ENCODE peak calls at places on chromosomes 5 and 9, in nine cellular contexts. S is spleen; J is OCI-M1; Q is stimulated activated CD4-positive, alpha-beta T cell treated with anti-CD3 and anti-CD28 coated beads, Interleukin-1b, Interleukin-23, amount 100 ng/mL, for 4 hours; B is dorsolateral prefrontal cortex; T is HuH-7.5; M is GM12891; W is H4; X is NCI-H1417. F is an unnamed sample.

GRCh38 chr9:123105490-123105889 is 72.0 kb downstream of the GPR21 start:
- DNase-seq in S (no peak), B (no peak), M (no peak), T (no peak), X (no peak), J (no peak), Q (no peak), W (no peak), F (no peak)

GRCh38 chr5:150510460-150511263 is 2.7 kb downstream of the NDST1 start:
- DNase-seq in T (peak), Q (no peak), S (no peak), M (no peak), J (no peak), X (no peak), B (no peak), W (no peak), F (no peak)

GRCh38 chr9:130627051-130627450 is 37.3 kb upstream of the PRDM12 start:
- DNase-seq in S (no peak), M (no peak), B (peak), J (no peak), Q (no peak), W (no peak), T (no peak), X (no peak), F (no peak)

GRCh38 chr9:2155966-2156365 is 140.8 kb downstream of the SMARCA2 start:
- DNase-seq in M (no peak), X (no peak), Q (no peak), B (no peak), T (no peak), W (no peak), J (no peak), S (no peak), F (no peak)

GRCh38 chr9:102867488-102867887 is 127.6 kb upstream of the CYLC2 start:
- DNase-seq in X (no peak), Q (no peak), W (peak), S (no peak), J (peak), T (no peak), B (no peak), M (no peak), F (no peak)

GRCh38 chr9:6910032-6910431 is 152.3 kb downstream of the KDM4C start:
- DNase-seq in T (no peak), M (no peak), W (no peak), B (no peak), Q (no peak), X (peak), S (no peak), J (peak), F (no peak)

GRCh38 chr9:114156311-114156657 is 947 bp downstream of the COL27A1 start:
- DNase-seq in S (no peak), T (no peak), X (no peak), W (peak), B (no peak), Q (no peak), M (no peak), J (no peak), F (no peak)

GRCh38 chr5:61827445-61827975 is 478.5 kb upstream of the KIF2A start:
- DNase-seq in S (no peak), B (no peak), Q (no peak), J (no peak), W (no peak), M (no peak), X (no peak), T (no peak), F (no peak)

GRCh38 chr9:127055745-127056402 is 66.6 kb downstream of the ANGPTL2 start:
- DNase-seq in S (no peak), W (no peak), X (no peak), T (no peak), Q (no peak), M (no peak), J (no peak), B (peak), F (no peak)

GRCh38 chr9:117715411-117715989 is 11.3 kb downstream of the TLR4 start:
- DNase-seq in J (no peak), W (no peak), Q (no peak), B (no peak), M (no peak), T (no peak), X (no peak), S (no peak), F (no peak)

GRCh38 chr5:56663523-56663922 is 151.8 kb upstream of the MAP3K1 start:
- DNase-seq in M (no peak), Q (no peak), S (no peak), J (no peak), X (no peak), T (no peak), W (no peak), B (no peak), F (no peak)

GRCh38 chr5:148957591-148958202 is 105.2 kb downstream of the SH3TC2 start:
- DNase-seq in M (peak), S (peak), W (no peak), B (no peak), X (peak), T (no peak), Q (peak), J (peak), F (peak)

GRCh38 chr5:171667341-171668096 is 118.1 kb upstream of the SMIM23 start:
- DNase-seq in S (no peak), B (no peak), X (no peak), T (no peak), W (peak), Q (no peak), J (no peak), M (no peak), F (no peak)

GRCh38 chr5:154503698-154504039 is 25.6 kb upstream of the HAND1 start:
- DNase-seq in T (no peak), W (no peak), Q (no peak), J (no peak), X (no peak), S (no peak), B (no peak), M (no peak), F (no peak)

GRCh38 chr5:73969195-73970059 is 343.4 kb downstream of the ARHGEF28 start:
- DNase-seq in X (no peak), J (no peak), W (no peak), B (no peak), T (no peak), M (no peak), Q (no peak), S (no peak), F (no peak)

GRCh38 chr9:13268469-13268868 is 11.0 kb downstream of the MPDZ start:
- DNase-seq in B (no peak), W (peak), Q (no peak), S (no peak), M (no peak), J (peak), X (no peak), T (no peak), F (no peak)

GRCh38 chr5:146731909-146732659 is 146.5 kb downstream of the PPP2R2B start:
- DNase-seq in S (no peak), X (no peak), W (peak), B (no peak), T (no peak), M (no peak), Q (no peak), J (no peak), F (no peak)

GRCh38 chr5:2617461-2617860 is 134.0 kb downstream of the IRX2 start:
- DNase-seq in W (no peak), J (no peak), Q (no peak), S (no peak), B (no peak), M (no peak), X (no peak), T (no peak), F (no peak)

GRCh38 chr9:129343697-129344375 is 165.8 kb upstream of the IER5L start:
- DNase-seq in X (no peak), W (no peak), J (no peak), B (no peak), M (no peak), Q (no peak), S (peak), T (peak), F (peak)

GRCh38 chr5:64183956-64184355 is 18.3 kb downstream of the RNF180 start:
- DNase-seq in T (no peak), Q (no peak), W (no peak), M (no peak), X (no peak), S (no peak), J (no peak), B (no peak), F (no peak)

GRCh38 chr5:114311943-114312342 is 49.9 kb upstream of the KCNN2 start:
- DNase-seq in S (no peak), T (no peak), J (no peak), Q (no peak), B (no peak), W (no peak), X (no peak), M (no peak), F (no peak)

GRCh38 chr5:757931-758697 is 26.4 kb downstream of the ZDHHC11B start:
- DNase-seq in X (no peak), M (no peak), S (no peak), T (no peak), B (no peak), W (no peak), Q (no peak), J (no peak), F (peak)

F was measured in head of caudate nucleus.